ENCODE peak calls at places on chromosomes 7 and 10, in ten cellular contexts. H is tibial nerve, W is HL-60, L is pancreas, D is GM12865, R is HFF-Myc, I is A549, K is lung, S is fibroblast of lung, V is cardiac fibroblast. F is an unnamed sample.

GRCh38 chr10:96309631-96310358 is 5.6 kb downstream of the DNTT start:
- DNase-seq in H (no peak), W (no peak), L (no peak), D (no peak), R (no peak), I (no peak), K (no peak), S (no peak), V (no peak), F (no peak)

GRCh38 chr10:34003561-34003960 is 669.1 kb upstream of the NRP1 start:
- DNase-seq in H (no peak), W (no peak), L (no peak), D (no peak), R (no peak), I (no peak), K (no peak), S (no peak), V (no peak), F (no peak)

GRCh38 chr10:51321300-51321699 is 247.0 kb downstream of the PRKG1 start:
- DNase-seq in H (no peak), W (no peak), L (no peak), D (no peak), R (no peak), I (no peak), K (no peak), S (no peak), V (no peak), F (no peak)

GRCh38 chr10:19702215-19702614 is 114.0 kb upstream of the PLXDC2 start:
- DNase-seq in H (no peak), W (no peak), L (no peak), D (no peak), R (no peak), I (no peak), K (no peak), S (peak), V (peak), F (no peak)

GRCh38 chr7:116317907-116318306 is 107.6 kb downstream of the TES start:
- DNase-seq in H (no peak), W (no peak), L (no peak), D (no peak), R (no peak), I (no peak), K (no peak), S (no peak), V (no peak), F (no peak)

GRCh38 chr7:155594961-155595366 is 48.6 kb upstream of the CNPY1 start:
- DNase-seq in H (no peak), W (peak), L (no peak), D (no peak), R (no peak), I (no peak), K (no peak), S (no peak), V (no peak), F (no peak)

GRCh38 chr10:5094265-5095205 is at the start of gene AKR1C3:
- DNase-seq in H (no peak), W (no peak), L (no peak), D (peak), R (peak), I (peak), K (no peak), S (peak), V (peak), F (no peak)

GRCh38 chr7:17123020-17123419 is 175.4 kb upstream of the AHR start:
- DNase-seq in H (no peak), W (peak), L (no peak), D (peak), R (peak), I (peak), K (no peak), S (peak), V (peak), F (no peak)

GRCh38 chr10:86390337-86391120 is 23.9 kb upstream of the GRID1 start:
- DNase-seq in H (no peak), W (no peak), L (no peak), D (no peak), R (no peak), I (no peak), K (no peak), S (no peak), V (no peak), F (no peak)

GRCh38 chr10:118658762-118659161 is 63.3 kb upstream of the PRLHR start:
- DNase-seq in H (no peak), W (no peak), L (no peak), D (no peak), R (no peak), I (no peak), K (no peak), S (no peak), V (no peak), F (no peak)

GRCh38 chr7:94298943-94299342 is 95.8 kb upstream of the COL1A2 start:
- DNase-seq in H (peak), W (no peak), L (no peak), D (no peak), R (no peak), I (no peak), K (no peak), S (peak), V (peak), F (no peak)

GRCh38 chr10:116891208-116891607 is 41.9 kb downstream of the ENO4 start:
- DNase-seq in H (no peak), W (no peak), L (peak), D (no peak), R (peak), I (no peak), K (no peak), S (peak), V (peak), F (peak)

GRCh38 chr10:35641430-35642015 is 573 bp downstream of the FZD8 start:
- DNase-seq in H (no peak), W (no peak), L (no peak), D (peak), R (no peak), I (peak), K (no peak), S (peak), V (peak), F (no peak)

GRCh38 chr10:73799899-73800559 is 11.4 kb downstream of the NDST2 start:
- DNase-seq in H (no peak), W (no peak), L (no peak), D (no peak), R (no peak), I (no peak), K (no peak), S (no peak), V (no peak), F (no peak)

GRCh38 chr7:158734861-158735260 is 30.3 kb upstream of the NCAPG2 start:
- DNase-seq in H (no peak), W (no peak), L (no peak), D (no peak), R (no peak), I (no peak), K (peak), S (peak), V (peak), F (no peak)

GRCh38 chr7:51251292-51251691 is 65.3 kb downstream of the COBL start:
- DNase-seq in H (no peak), W (no peak), L (no peak), D (no peak), R (no peak), I (no peak), K (no peak), S (no peak), V (no peak), F (no peak)

GRCh38 chr10:25231751-25232150 is 57.0 kb downstream of the GPR158 start:
- DNase-seq in H (no peak), W (no peak), L (no peak), D (no peak), R (no peak), I (no peak), K (no peak), S (no peak), V (no peak), F (no peak)

GRCh38 chr10:102120987-102121738 is 995 bp upstream of the LDB1 start:
- DNase-seq in H (peak), W (no peak), L (peak), D (no peak), R (peak), I (no peak), K (peak), S (peak), V (peak), F (no peak)

GRCh38 chr10:103598654-103599115 is 105.2 kb downstream of the NEURL1 start:
- DNase-seq in H (peak), W (peak), L (no peak), D (peak), R (peak), I (peak), K (peak), S (peak), V (peak), F (no peak)

GRCh38 chr10:114483575-114483974 is 79.3 kb upstream of the AFAP1L2 start:
- DNase-seq in H (no peak), W (no peak), L (no peak), D (no peak), R (no peak), I (no peak), K (no peak), S (no peak), V (no peak), F (no peak)

GRCh38 chr7:25858562-25859411 is 293.2 kb upstream of the NFE2L3 start:
- DNase-seq in H (no peak), W (no peak), L (no peak), D (peak), R (no peak), I (no peak), K (no peak), S (no peak), V (no peak), F (no peak)

GRCh38 chr10:28315140-28315539 is 12.3 kb upstream of the MPP7 start:
- DNase-seq in H (no peak), W (no peak), L (no peak), D (no peak), R (no peak), I (no peak), K (no peak), S (no peak), V (no peak), F (no peak)
- TF ChIP-seq CTCF in H (no peak), W (no peak), L (no peak), D (no peak), R (no peak), I (no peak), K (no peak), S (no peak), V (no peak), F (no peak)

GRCh38 chr10:71661942-71662341 is 57.6 kb downstream of the C10orf105 start:
- DNase-seq in H (no peak), W (no peak), L (no peak), D (no peak), R (no peak), I (no peak), K (no peak), S (no peak), V (no peak), F (no peak)

GRCh38 chr10:71660313-71660712 is 59.3 kb downstream of the C10orf105 start:
- DNase-seq in H (no peak), W (no peak), L (no peak), D (no peak), R (no peak), I (no peak), K (no peak), S (no peak), V (no peak), F (no peak)

GRCh38 chr10:71659739-71660136 is 59.8 kb downstream of the C10orf105 start:
- DNase-seq in H (no peak), W (no peak), L (no peak), D (no peak), R (no peak), I (no peak), K (no peak), S (no peak), V (no peak), F (no peak)

GRCh38 chr10:71659050-71659738 is 60.4 kb downstream of the C10orf105 start:
- DNase-seq in H (no peak), W (no peak), L (no peak), D (no peak), R (no peak), I (no peak), K (no peak), S (no peak), V (no peak), F (no peak)

GRCh38 chr10:71661060-71661622 is 58.4 kb downstream of the C10orf105 start:
- DNase-seq in H (no peak), W (no peak), L (no peak), D (no peak), R (no peak), I (no peak), K (no peak), S (no peak), V (no peak), F (no peak)
- TF ChIP-seq CTCF in H (no peak), W (no peak), L (no peak), D (no peak), R (no peak), I (no peak), K (no peak), S (no peak), V (no peak), F (no peak)

GRCh38 chr7:149811221-149811620 is 27.0 kb upstream of the ZNF862 start:
- DNase-seq in H (no peak), W (no peak), L (no peak), D (no peak), R (no peak), I (peak), K (no peak), S (peak), V (no peak), F (no peak)
- TF ChIP-seq CTCF in H (no peak), W (no peak), L (no peak), D (peak), R (peak), I (peak), K (no peak), S (no peak), V (peak), F (no peak)

GRCh38 chr7:139294951-139295555 is 46.1 kb upstream of the FMC1 start:
- DNase-seq in H (no peak), W (no peak), L (no peak), D (no peak), R (no peak), I (no peak), K (no peak), S (no peak), V (no peak), F (no peak)

GRCh38 chr7:139300390-139300789 is 40.7 kb upstream of the FMC1 start:
- DNase-seq in H (no peak), W (no peak), L (no peak), D (no peak), R (no peak), I (no peak), K (no peak), S (peak), V (no peak), F (no peak)

GRCh38 chr7:139299296-139299695 is 41.8 kb upstream of the FMC1 start:
- DNase-seq in H (no peak), W (no peak), L (no peak), D (no peak), R (no peak), I (no peak), K (no peak), S (no peak), V (no peak), F (no peak)

GRCh38 chr7:139294241-139294640 is 46.9 kb upstream of the FMC1 start:
- DNase-seq in H (no peak), W (no peak), L (no peak), D (no peak), R (no peak), I (no peak), K (no peak), S (no peak), V (no peak), F (no peak)

GRCh38 chr7:139297795-139298194 is 43.3 kb upstream of the FMC1 start:
- DNase-seq in H (no peak), W (no peak), L (no peak), D (no peak), R (no peak), I (peak), K (no peak), S (no peak), V (no peak), F (no peak)
- TF ChIP-seq CTCF in H (no peak), W (no peak), L (no peak), D (no peak), R (no peak), I (no peak), K (no peak), S (no peak), V (no peak), F (no peak)